ENCODE peak calls at places on chromosomes 16 and 17, in six cellular contexts. One of them, this sample, is unnamed.

GRCh38 chr16:84985079-84986065 is 26.0 kb downstream of the ZDHHC7 start:
- DNase-seq in adrenal gland: no peak
- DNase-seq in dorsolateral prefrontal cortex: no peak
- DNase-seq in H7: no peak
- DNase-seq in fibroblast of mammary gland: peak
- DNase-seq in GM23338: no peak
- DNase-seq in this sample: peak

GRCh38 chr16:64469906-64470702 is 651.8 kb downstream of the CDH11 start:
- DNase-seq in adrenal gland: no peak
- DNase-seq in dorsolateral prefrontal cortex: no peak
- DNase-seq in H7: no peak
- DNase-seq in fibroblast of mammary gland: no peak
- DNase-seq in GM23338: no peak
- DNase-seq in this sample: no peak

GRCh38 chr17:36592316-36592710 is 634 bp downstream of the DHRS11 start:
- DNase-seq in adrenal gland: peak
- DNase-seq in dorsolateral prefrontal cortex: no peak
- DNase-seq in H7: peak
- DNase-seq in fibroblast of mammary gland: no peak
- DNase-seq in GM23338: peak
- DNase-seq in this sample: no peak

GRCh38 chr17:69961488-69962145 is 113.4 kb upstream of the KCNJ16 start:
- DNase-seq in adrenal gland: peak
- DNase-seq in dorsolateral prefrontal cortex: no peak
- DNase-seq in H7: peak
- DNase-seq in fibroblast of mammary gland: no peak
- DNase-seq in GM23338: peak
- DNase-seq in this sample: peak

GRCh38 chr16:58123896-58124600 is 5.1 kb downstream of the CFAP20 start:
- DNase-seq in adrenal gland: no peak
- DNase-seq in dorsolateral prefrontal cortex: no peak
- DNase-seq in H7: no peak
- DNase-seq in fibroblast of mammary gland: no peak
- DNase-seq in GM23338: no peak
- DNase-seq in this sample: no peak

GRCh38 chr17:33234930-33235685 is 58.0 kb downstream of the ASIC2 start:
- DNase-seq in adrenal gland: peak
- DNase-seq in dorsolateral prefrontal cortex: peak
- DNase-seq in H7: no peak
- DNase-seq in fibroblast of mammary gland: peak
- DNase-seq in GM23338: no peak
- DNase-seq in this sample: peak

GRCh38 chr17:78179372-78179771 is 7.5 kb downstream of the TK1 start:
- DNase-seq in adrenal gland: peak
- DNase-seq in dorsolateral prefrontal cortex: no peak
- DNase-seq in H7: no peak
- DNase-seq in fibroblast of mammary gland: peak
- DNase-seq in GM23338: no peak
- DNase-seq in this sample: peak

GRCh38 chr17:82444941-82445521 is 5.5 kb downstream of the CYBC1 start:
- DNase-seq in adrenal gland: no peak
- DNase-seq in dorsolateral prefrontal cortex: peak
- DNase-seq in H7: no peak
- DNase-seq in fibroblast of mammary gland: no peak
- DNase-seq in GM23338: no peak
- DNase-seq in this sample: no peak

GRCh38 chr16:81279375-81279774 is 35.4 kb upstream of the GAN start:
- DNase-seq in adrenal gland: no peak
- DNase-seq in dorsolateral prefrontal cortex: no peak
- DNase-seq in H7: no peak
- DNase-seq in fibroblast of mammary gland: peak
- DNase-seq in GM23338: no peak
- DNase-seq in this sample: no peak

GRCh38 chr17:28370035-28370743 is at the start of gene VTN:
- DNase-seq in adrenal gland: peak
- DNase-seq in dorsolateral prefrontal cortex: no peak
- DNase-seq in H7: peak
- DNase-seq in fibroblast of mammary gland: no peak
- DNase-seq in GM23338: peak
- DNase-seq in this sample: no peak

GRCh38 chr17:81338301-81339179 is 43.4 kb upstream of the SLC38A10 start:
- DNase-seq in adrenal gland: no peak
- DNase-seq in dorsolateral prefrontal cortex: no peak
- DNase-seq in H7: no peak
- DNase-seq in fibroblast of mammary gland: peak
- DNase-seq in GM23338: no peak
- DNase-seq in this sample: no peak

GRCh38 chr16:76162046-76162445 is 115.2 kb upstream of the CNTNAP4 start:
- DNase-seq in adrenal gland: no peak
- DNase-seq in dorsolateral prefrontal cortex: no peak
- DNase-seq in H7: no peak
- DNase-seq in fibroblast of mammary gland: no peak
- DNase-seq in GM23338: no peak
- DNase-seq in this sample: no peak

GRCh38 chr16:50001144-50001543 is 23.9 kb upstream of the CNEP1R1 start:
- DNase-seq in adrenal gland: no peak
- DNase-seq in dorsolateral prefrontal cortex: no peak
- DNase-seq in H7: no peak
- DNase-seq in fibroblast of mammary gland: no peak
- DNase-seq in GM23338: no peak
- DNase-seq in this sample: no peak

GRCh38 chr16:56269824-56270684 is 78.8 kb downstream of the GNAO1 start:
- DNase-seq in adrenal gland: no peak
- DNase-seq in dorsolateral prefrontal cortex: peak
- DNase-seq in H7: peak
- DNase-seq in fibroblast of mammary gland: peak
- DNase-seq in GM23338: peak
- DNase-seq in this sample: peak

DNA sequence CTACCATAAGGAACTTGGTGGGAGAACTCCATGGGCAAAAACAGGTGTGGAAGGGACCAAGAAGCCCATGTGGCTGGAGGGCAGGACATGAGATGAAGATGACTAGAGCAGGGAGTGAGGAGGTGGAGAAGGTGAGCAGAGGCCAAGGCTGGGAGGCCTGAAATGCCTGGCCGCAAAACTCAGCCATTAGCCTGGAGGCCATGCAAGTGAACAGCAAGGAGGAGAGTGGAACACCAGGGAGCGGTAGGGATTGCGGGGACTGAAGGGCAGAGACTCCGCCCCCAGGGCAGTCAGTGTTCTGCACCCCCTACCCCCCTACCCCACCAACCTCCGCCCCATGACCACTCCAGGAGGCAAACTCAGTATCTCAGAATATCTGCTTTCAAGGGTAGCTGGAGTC is 17.0 kb downstream of the BCL7C start:
- DNase-seq in adrenal gland: no peak
- DNase-seq in dorsolateral prefrontal cortex: no peak
- DNase-seq in H7: peak
- DNase-seq in fibroblast of mammary gland: peak
- DNase-seq in GM23338: peak
- DNase-seq in this sample: no peak
- H3K4me3 ChIP-seq in adrenal gland: peak
- H3K4me3 ChIP-seq in dorsolateral prefrontal cortex: peak
- H3K4me3 ChIP-seq in H7: peak
- H3K4me3 ChIP-seq in fibroblast of mammary gland: no peak
- H3K4me3 ChIP-seq in GM23338: peak
- H3K4me3 ChIP-seq in this sample: peak

DNA sequence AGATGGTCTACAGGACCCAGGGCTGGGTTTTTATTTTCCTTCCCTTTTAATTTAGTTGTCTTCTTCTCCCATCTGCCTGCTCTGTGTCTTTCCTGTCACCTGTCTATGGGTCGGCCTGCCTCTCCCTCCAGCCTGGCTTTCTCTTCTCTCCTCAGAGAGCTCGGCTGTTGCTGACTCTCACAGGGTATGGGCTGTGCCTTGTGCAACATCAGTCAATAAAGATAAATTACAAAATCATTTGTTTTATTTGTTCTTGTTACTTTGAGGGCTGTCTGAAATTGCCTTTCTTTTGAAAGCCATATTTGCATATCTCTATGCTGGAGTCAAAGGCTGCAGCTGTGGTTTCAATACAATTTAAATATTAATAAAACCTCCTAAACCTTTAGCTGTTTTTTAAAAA is 15.6 kb downstream of the RND2 start:
- DNase-seq in adrenal gland: no peak
- DNase-seq in dorsolateral prefrontal cortex: no peak
- DNase-seq in H7: peak
- DNase-seq in fibroblast of mammary gland: no peak
- DNase-seq in GM23338: no peak
- DNase-seq in this sample: no peak
- H3K4me3 ChIP-seq in adrenal gland: no peak
- H3K4me3 ChIP-seq in dorsolateral prefrontal cortex: no peak
- H3K4me3 ChIP-seq in H7: no peak
- H3K4me3 ChIP-seq in fibroblast of mammary gland: no peak
- H3K4me3 ChIP-seq in GM23338: no peak
- H3K4me3 ChIP-seq in this sample: no peak

GRCh38 chr16:2297506-2297860 is 29.6 kb upstream of the RNPS1 start:
- DNase-seq in adrenal gland: no peak
- DNase-seq in dorsolateral prefrontal cortex: no peak
- DNase-seq in H7: peak
- DNase-seq in fibroblast of mammary gland: no peak
- DNase-seq in GM23338: no peak
- DNase-seq in this sample: no peak

GRCh38 chr16:2296662-2297505 is 29.0 kb upstream of the RNPS1 start:
- DNase-seq in adrenal gland: peak
- DNase-seq in dorsolateral prefrontal cortex: no peak
- DNase-seq in H7: peak
- DNase-seq in fibroblast of mammary gland: peak
- DNase-seq in GM23338: peak
- DNase-seq in this sample: no peak

GRCh38 chr16:2298621-2299020 is 30.7 kb upstream of the RNPS1 start:
- DNase-seq in adrenal gland: no peak
- DNase-seq in dorsolateral prefrontal cortex: no peak
- DNase-seq in H7: peak
- DNase-seq in fibroblast of mammary gland: no peak
- DNase-seq in GM23338: no peak
- DNase-seq in this sample: no peak

GRCh38 chr16:2299915-2300192 is 31.9 kb upstream of the RNPS1 start:
- DNase-seq in adrenal gland: no peak
- DNase-seq in dorsolateral prefrontal cortex: no peak
- DNase-seq in H7: no peak
- DNase-seq in fibroblast of mammary gland: no peak
- DNase-seq in GM23338: no peak
- DNase-seq in this sample: no peak

DNA sequence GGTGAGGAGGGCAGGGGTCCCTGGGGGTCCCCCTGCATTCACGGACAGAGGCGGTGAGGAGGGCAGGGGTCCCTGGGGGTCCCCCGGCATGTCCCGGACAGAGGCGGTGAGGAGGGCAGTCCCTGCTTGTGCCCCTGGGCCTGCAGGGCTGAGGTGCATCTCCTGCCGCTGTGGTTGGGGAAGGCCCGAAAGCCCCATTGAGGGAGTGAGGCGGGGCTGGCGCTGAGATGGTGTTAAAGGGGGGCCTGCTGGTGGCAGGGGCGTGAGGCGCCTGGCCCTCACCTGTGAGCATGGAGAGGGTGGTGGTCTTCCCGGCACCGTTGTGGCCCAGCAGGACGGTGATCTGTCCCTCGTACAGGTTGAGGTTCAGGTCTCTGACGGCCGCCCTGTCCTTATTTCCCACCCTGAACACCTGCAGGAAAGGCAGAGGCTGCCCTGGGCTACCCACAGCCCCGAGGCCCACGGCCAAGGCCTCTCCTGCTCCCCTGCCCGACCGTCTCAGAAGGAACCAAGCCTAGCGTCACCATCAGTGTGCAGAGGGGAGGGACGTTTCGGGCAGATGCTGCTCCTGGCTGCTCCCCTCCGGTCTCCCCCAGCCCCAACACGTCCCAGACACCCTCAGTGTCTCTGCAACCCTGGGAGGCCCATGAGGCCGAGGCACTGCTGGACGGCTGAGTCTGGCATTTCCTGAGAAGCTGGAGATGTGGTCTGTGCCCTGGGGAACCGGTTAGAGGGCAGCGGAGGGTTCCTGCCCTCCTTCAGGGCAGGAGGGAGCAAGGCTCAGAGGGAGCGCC is 31.4 kb upstream of the RNPS1 start:
- DNase-seq in adrenal gland: no peak
- DNase-seq in dorsolateral prefrontal cortex: no peak
- DNase-seq in H7: peak
- DNase-seq in fibroblast of mammary gland: no peak
- DNase-seq in GM23338: no peak
- DNase-seq in this sample: no peak
- H3K4me3 ChIP-seq in adrenal gland: no peak
- H3K4me3 ChIP-seq in dorsolateral prefrontal cortex: no peak
- H3K4me3 ChIP-seq in H7: no peak
- H3K4me3 ChIP-seq in fibroblast of mammary gland: no peak
- H3K4me3 ChIP-seq in GM23338: no peak
- H3K4me3 ChIP-seq in this sample: no peak

GRCh38 chr16:10876799-10877341 is at the start of gene CIITA:
- DNase-seq in adrenal gland: peak
- DNase-seq in dorsolateral prefrontal cortex: no peak
- DNase-seq in H7: peak
- DNase-seq in fibroblast of mammary gland: peak
- DNase-seq in GM23338: peak
- DNase-seq in this sample: peak

GRCh38 chr16:10878328-10878643 is 1.3 kb downstream of the CIITA start:
- DNase-seq in adrenal gland: no peak
- DNase-seq in dorsolateral prefrontal cortex: no peak
- DNase-seq in H7: peak
- DNase-seq in fibroblast of mammary gland: no peak
- DNase-seq in GM23338: peak
- DNase-seq in this sample: no peak

GRCh38 chr16:10876305-10876704 is 697 bp upstream of the CIITA start:
- DNase-seq in adrenal gland: no peak
- DNase-seq in dorsolateral prefrontal cortex: no peak
- DNase-seq in H7: no peak
- DNase-seq in fibroblast of mammary gland: no peak
- DNase-seq in GM23338: no peak
- DNase-seq in this sample: no peak

GRCh38 chr16:10878644-10879498 is 1.9 kb downstream of the CIITA start:
- DNase-seq in adrenal gland: peak
- DNase-seq in dorsolateral prefrontal cortex: no peak
- DNase-seq in H7: peak
- DNase-seq in fibroblast of mammary gland: no peak
- DNase-seq in GM23338: peak
- DNase-seq in this sample: no peak

DNA sequence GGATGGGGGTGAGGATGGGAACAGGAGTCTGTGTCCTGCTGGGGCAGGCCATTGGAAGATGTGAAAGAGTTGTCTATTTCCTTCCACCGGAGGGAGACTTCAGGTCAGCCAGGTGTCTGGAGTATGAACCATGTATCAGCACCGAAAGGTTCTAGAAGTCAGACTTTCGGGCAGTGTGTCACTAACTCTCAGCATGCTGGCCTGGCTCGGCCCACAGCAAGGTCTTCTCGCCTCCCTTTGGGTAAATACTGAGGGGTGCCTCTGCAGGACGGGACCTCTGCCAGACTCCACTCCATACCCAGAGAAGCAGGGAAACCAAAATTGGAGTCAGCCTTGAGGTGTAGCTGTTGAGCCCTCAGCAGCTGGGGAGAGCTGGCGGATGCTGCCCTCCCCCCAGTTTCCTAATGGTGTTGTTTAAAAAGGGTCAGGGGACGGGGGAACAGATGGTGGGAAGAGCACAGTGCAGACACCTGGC is 507 bp downstream of the CIITA start:
- DNase-seq in adrenal gland: no peak
- DNase-seq in dorsolateral prefrontal cortex: no peak
- DNase-seq in H7: peak
- DNase-seq in fibroblast of mammary gland: no peak
- DNase-seq in GM23338: peak
- DNase-seq in this sample: no peak
- H3K4me3 ChIP-seq in adrenal gland: no peak
- H3K4me3 ChIP-seq in dorsolateral prefrontal cortex: peak
- H3K4me3 ChIP-seq in H7: no peak
- H3K4me3 ChIP-seq in fibroblast of mammary gland: no peak
- H3K4me3 ChIP-seq in GM23338: no peak
- H3K4me3 ChIP-seq in this sample: no peak

This sample was measured in AG04450.